ENCODE peak calls at places on chromosomes 12 and 14, in six cellular contexts. One of them, this sample, is unnamed.

GRCh38 chr12:8032242-8033152 is at the start of gene FOXJ2:
- DNase-seq in iPS-NIHi11: peak; percentile 89
- DNase-seq in HEK293T: peak; percentile 73
- DNase-seq in HT1080: peak; percentile 36
- DNase-seq in thoracic aorta: no peak
- DNase-seq in A549: peak; percentile 68
- DNase-seq in this sample: peak; percentile 4

GRCh38 chr12:41656454-41656853 is 468.3 kb downstream of the PDZRN4 start:
- DNase-seq in iPS-NIHi11: no peak
- DNase-seq in HEK293T: no peak
- DNase-seq in HT1080: no peak
- DNase-seq in thoracic aorta: no peak
- DNase-seq in A549: no peak
- DNase-seq in this sample: no peak

GRCh38 chr12:15670756-15671155 is 118.4 kb downstream of the EPS8 start:
- DNase-seq in iPS-NIHi11: no peak
- DNase-seq in HEK293T: no peak
- DNase-seq in HT1080: no peak
- DNase-seq in thoracic aorta: no peak
- DNase-seq in A549: no peak
- DNase-seq in this sample: no peak

GRCh38 chr12:108302471-108303311 is 36.4 kb downstream of the CMKLR1 start:
- DNase-seq in iPS-NIHi11: peak; percentile 61
- DNase-seq in HEK293T: no peak
- DNase-seq in HT1080: peak; percentile 8
- DNase-seq in thoracic aorta: peak; percentile 54
- DNase-seq in A549: peak; percentile 68
- DNase-seq in this sample: no peak

GRCh38 chr12:94714378-94714777 is 64.0 kb upstream of the TMCC3 start:
- DNase-seq in iPS-NIHi11: no peak
- DNase-seq in HEK293T: no peak
- DNase-seq in HT1080: peak; percentile 97
- DNase-seq in thoracic aorta: no peak
- DNase-seq in A549: no peak
- DNase-seq in this sample: peak; percentile 17

GRCh38 chr12:53829130-53829529 is 77.4 kb upstream of the CISTR start:
- DNase-seq in iPS-NIHi11: no peak
- DNase-seq in HEK293T: no peak
- DNase-seq in HT1080: no peak
- DNase-seq in thoracic aorta: no peak
- DNase-seq in A549: no peak
- DNase-seq in this sample: no peak

GRCh38 chr14:53367631-53368030 is 214.5 kb upstream of the DDHD1 start:
- DNase-seq in iPS-NIHi11: no peak
- DNase-seq in HEK293T: no peak
- DNase-seq in HT1080: no peak
- DNase-seq in thoracic aorta: no peak
- DNase-seq in A549: no peak
- DNase-seq in this sample: no peak

GRCh38 chr12:72957454-72957853 is 685.3 kb downstream of the TRHDE start:
- DNase-seq in iPS-NIHi11: no peak
- DNase-seq in HEK293T: no peak
- DNase-seq in HT1080: peak; percentile 76
- DNase-seq in thoracic aorta: no peak
- DNase-seq in A549: no peak
- DNase-seq in this sample: no peak

GRCh38 chr14:59969319-59969718 is 49.4 kb downstream of the LRRC9 start:
- DNase-seq in iPS-NIHi11: no peak
- DNase-seq in HEK293T: no peak
- DNase-seq in HT1080: peak; percentile 35
- DNase-seq in thoracic aorta: no peak
- DNase-seq in A549: peak; percentile 42
- DNase-seq in this sample: no peak

GRCh38 chr12:112370868-112371510 is 11.2 kb downstream of the HECTD4 start:
- DNase-seq in iPS-NIHi11: no peak
- DNase-seq in HEK293T: no peak
- DNase-seq in HT1080: no peak
- DNase-seq in thoracic aorta: no peak
- DNase-seq in A549: no peak
- DNase-seq in this sample: no peak

GRCh38 chr12:126353604-126354003 is 1288.4 kb downstream of the AACS start:
- DNase-seq in iPS-NIHi11: no peak
- DNase-seq in HEK293T: no peak
- DNase-seq in HT1080: peak; percentile 52
- DNase-seq in thoracic aorta: no peak
- DNase-seq in A549: no peak
- DNase-seq in this sample: no peak

GRCh38 chr12:97535582-97535981 is 73.0 kb downstream of the RMST start:
- DNase-seq in iPS-NIHi11: no peak
- DNase-seq in HEK293T: no peak
- DNase-seq in HT1080: no peak
- DNase-seq in thoracic aorta: no peak
- DNase-seq in A549: no peak
- DNase-seq in this sample: no peak

GRCh38 chr14:74141703-74142102 is 56.9 kb downstream of the LIN52 start:
- DNase-seq in iPS-NIHi11: no peak
- DNase-seq in HEK293T: no peak
- DNase-seq in HT1080: no peak
- DNase-seq in thoracic aorta: no peak
- DNase-seq in A549: no peak
- DNase-seq in this sample: no peak

GRCh38 chr12:48980953-48981756 is 3.0 kb downstream of the WNT1 start:
- DNase-seq in iPS-NIHi11: peak; percentile 76
- DNase-seq in HEK293T: no peak
- DNase-seq in HT1080: no peak
- DNase-seq in thoracic aorta: no peak
- DNase-seq in A549: peak; percentile 57
- DNase-seq in this sample: no peak

GRCh38 chr12:12715459-12716150 is 1.6 kb upstream of the CDKN1B start:
- DNase-seq in iPS-NIHi11: no peak
- DNase-seq in HEK293T: no peak
- DNase-seq in HT1080: no peak
- DNase-seq in thoracic aorta: no peak
- DNase-seq in A549: peak; percentile 12
- DNase-seq in this sample: no peak

GRCh38 chr12:11684811-11685210 is 35.3 kb downstream of the ETV6 start:
- DNase-seq in iPS-NIHi11: no peak
- DNase-seq in HEK293T: no peak
- DNase-seq in HT1080: no peak
- DNase-seq in thoracic aorta: no peak
- DNase-seq in A549: no peak
- DNase-seq in this sample: no peak

This sample was measured in NCI-H1694.